ENCODE peak calls at places on chromosomes 1 and 21, in nine cellular contexts. L is astrocyte of the cerebellum; N is kidney glomerular epithelial cell; Q is NCI-H345; T is Calu3; G is stimulated activated CD8-positive, alpha-beta memory T cell treated with anti-CD3 and anti-CD28 coated beads, Interleukin-15, amount 100 ng/mL, for 48 hours; A is erythroblast; M is astrocyte; K is heart left ventricle. S is an unnamed sample.

GRCh38 chr1:168991667-168992475 is 114.6 kb upstream of the ATP1B1 start:
- DNase-seq in L (no peak), N (no peak), Q (no peak), T (no peak), G (peak), A (no peak), M (no peak), K (no peak), S (no peak)

GRCh38 chr1:153585009-153585408 is 19.4 kb upstream of the S100A2 start:
- DNase-seq in L (no peak), N (no peak), Q (no peak), T (no peak), G (no peak), A (no peak), M (no peak), K (no peak), S (no peak)

GRCh38 chr1:21313146-21313885 is 23.1 kb upstream of the ECE1 start:
- DNase-seq in L (no peak), N (no peak), Q (no peak), T (no peak), G (no peak), A (no peak), M (peak), K (peak), S (no peak)

GRCh38 chr1:21385022-21385421 is 54.9 kb upstream of the NBPF3 start:
- DNase-seq in L (no peak), N (no peak), Q (no peak), T (no peak), G (no peak), A (no peak), M (no peak), K (no peak), S (no peak)

GRCh38 chr1:11638121-11638520 is 16.1 kb downstream of the FBXO2 start:
- DNase-seq in L (no peak), N (no peak), Q (no peak), T (no peak), G (no peak), A (no peak), M (no peak), K (no peak), S (no peak)

GRCh38 chr1:72283204-72284083 is 1.1 kb upstream of the NEGR1 start:
- DNase-seq in L (peak), N (peak), Q (peak), T (peak), G (no peak), A (peak), M (peak), K (peak), S (peak)

GRCh38 chr1:113096493-113096892 is 23.5 kb downstream of the LRIG2 start:
- DNase-seq in L (no peak), N (no peak), Q (no peak), T (no peak), G (no peak), A (no peak), M (no peak), K (no peak), S (no peak)

GRCh38 chr21:44517175-44517899 is 22.7 kb downstream of the KRTAP10-1 start:
- DNase-seq in L (no peak), N (no peak), Q (peak), T (no peak), G (peak), A (peak), M (no peak), K (no peak), S (peak)

GRCh38 chr1:2018217-2019161 is 656 bp upstream of the GABRD start:
- DNase-seq in L (no peak), N (no peak), Q (no peak), T (no peak), G (no peak), A (no peak), M (no peak), K (no peak), S (no peak)

GRCh38 chr1:113859478-113860175 is 11.9 kb downstream of the PTPN22 start:
- DNase-seq in L (no peak), N (no peak), Q (no peak), T (no peak), G (no peak), A (peak), M (no peak), K (no peak), S (no peak)

GRCh38 chr1:80633947-80634710 is 1166.6 kb upstream of the ADGRL2 start:
- DNase-seq in L (no peak), N (no peak), Q (no peak), T (no peak), G (no peak), A (no peak), M (no peak), K (no peak), S (no peak)

GRCh38 chr1:240765732-240766363 is 153.9 kb upstream of the GREM2 start:
- DNase-seq in L (peak), N (peak), Q (no peak), T (peak), G (no peak), A (no peak), M (peak), K (no peak), S (no peak)

GRCh38 chr1:42150626-42151025 is 2.6 kb upstream of the GUCA2B start:
- DNase-seq in L (no peak), N (no peak), Q (no peak), T (no peak), G (no peak), A (no peak), M (no peak), K (no peak), S (no peak)

GRCh38 chr1:22030473-22030872 is 22.0 kb upstream of the CDC42 start:
- DNase-seq in L (no peak), N (no peak), Q (no peak), T (no peak), G (no peak), A (no peak), M (no peak), K (no peak), S (no peak)

GRCh38 chr1:240800291-240800690 is 188.3 kb upstream of the GREM2 start:
- DNase-seq in L (no peak), N (no peak), Q (no peak), T (no peak), G (no peak), A (no peak), M (peak), K (no peak), S (no peak)

S was measured in SK-MEL-5.